ENCODE peak calls at places on chromosomes 2 and 18, in eight cellular contexts. S is NCI-H774, F is skeletal muscle cell, Z is NCI-H2029, Y is M059J, X is stomach, O is hepatic stellate cell, H is brain microvascular endothelial cell. C is an unnamed sample.

GRCh38 chr2:30266051-30266621 is 34.8 kb downstream of the LBH start:
- DNase-seq in S (no peak), F (no peak), Z (no peak), Y (peak), X (peak), O (peak), H (peak), C (no peak)

GRCh38 chr2:205783872-205784510 is 101.7 kb downstream of the NRP2 start:
- DNase-seq in S (no peak), F (no peak), Z (no peak), Y (no peak), X (no peak), O (no peak), H (no peak), C (no peak)

GRCh38 chr2:128550389-128550788 is 231.7 kb upstream of the HS6ST1 start:
- DNase-seq in S (no peak), F (no peak), Z (no peak), Y (no peak), X (no peak), O (no peak), H (no peak), C (no peak)

GRCh38 chr18:43524260-43524659 is 247.0 kb upstream of the SYT4 start:
- DNase-seq in S (no peak), F (no peak), Z (no peak), Y (no peak), X (no peak), O (no peak), H (no peak), C (no peak)

GRCh38 chr2:3044587-3045317 is 332.9 kb downstream of the EIPR1 start:
- DNase-seq in S (no peak), F (no peak), Z (no peak), Y (no peak), X (no peak), O (no peak), H (no peak), C (no peak)

GRCh38 chr2:43345391-43345813 is 119.0 kb upstream of the ZFP36L2 start:
- DNase-seq in S (no peak), F (peak), Z (no peak), Y (peak), X (no peak), O (no peak), H (no peak), C (no peak)

GRCh38 chr2:201116959-201117734 is 1.2 kb downstream of the CFLAR start:
- DNase-seq in S (no peak), F (peak), Z (peak), Y (peak), X (peak), O (peak), H (peak), C (peak)

GRCh38 chr2:198066597-198066996 is 262.2 kb downstream of the PLCL1 start:
- DNase-seq in S (no peak), F (no peak), Z (no peak), Y (no peak), X (no peak), O (no peak), H (no peak), C (no peak)

GRCh38 chr18:4524096-4524495 is 69.0 kb upstream of the DLGAP1 start:
- DNase-seq in S (no peak), F (no peak), Z (no peak), Y (no peak), X (no peak), O (no peak), H (no peak), C (no peak)

GRCh38 chr2:197674546-197674945 is 841 bp downstream of the RFTN2 start:
- DNase-seq in S (no peak), F (no peak), Z (no peak), Y (no peak), X (no peak), O (no peak), H (peak), C (no peak)

GRCh38 chr2:120389036-120389391 is 43.1 kb downstream of the INHBB start:
- DNase-seq in S (no peak), F (no peak), Z (no peak), Y (no peak), X (peak), O (no peak), H (no peak), C (no peak)

GRCh38 chr2:74849228-74849892 is 15.4 kb downstream of the HK2 start:
- DNase-seq in S (no peak), F (no peak), Z (no peak), Y (no peak), X (peak), O (no peak), H (no peak), C (peak)